ENCODE peak calls at places on chromosomes 16 and 17, in nine cellular contexts. One of them, this sample, is unnamed. For H3K36me3, the result is how much of the 10 kb centered on the place peaks cover.

GRCh38 chr17:73293480-73293911 is 18.3 kb downstream of the CDC42EP4 start:
- DNase-seq in breast epithelium: peak
- DNase-seq in stomach: peak
- DNase-seq in endothelial cell of umbilical vein: no peak
- DNase-seq in prostate gland: peak
- DNase-seq in esophagus muscularis mucosa: no peak
- DNase-seq in HCT116: peak
- DNase-seq in H1: no peak
- DNase-seq in sigmoid colon: peak
- DNase-seq in this sample: no peak

GRCh38 chr16:86088287-86088686 is 189.3 kb downstream of the IRF8 start:
- DNase-seq in breast epithelium: peak
- DNase-seq in stomach: no peak
- DNase-seq in endothelial cell of umbilical vein: no peak
- DNase-seq in prostate gland: no peak
- DNase-seq in esophagus muscularis mucosa: no peak
- DNase-seq in HCT116: no peak
- DNase-seq in H1: no peak
- DNase-seq in sigmoid colon: peak
- DNase-seq in this sample: peak

GRCh38 chr17:8514801-8515200 is 79.1 kb downstream of the NDEL1 start:
- DNase-seq in breast epithelium: no peak
- DNase-seq in stomach: no peak
- DNase-seq in endothelial cell of umbilical vein: no peak
- DNase-seq in prostate gland: no peak
- DNase-seq in esophagus muscularis mucosa: no peak
- DNase-seq in HCT116: no peak
- DNase-seq in H1: no peak
- DNase-seq in sigmoid colon: no peak
- DNase-seq in this sample: no peak

GRCh38 chr17:28253663-28254062 is 65.3 kb upstream of the TMEM97 start:
- DNase-seq in breast epithelium: no peak
- DNase-seq in stomach: no peak
- DNase-seq in endothelial cell of umbilical vein: no peak
- DNase-seq in prostate gland: no peak
- DNase-seq in esophagus muscularis mucosa: no peak
- DNase-seq in HCT116: no peak
- DNase-seq in H1: no peak
- DNase-seq in sigmoid colon: no peak
- DNase-seq in this sample: no peak

GRCh38 chr17:52145496-52145895 is 13.0 kb downstream of the CA10 start:
- DNase-seq in breast epithelium: no peak
- DNase-seq in stomach: no peak
- DNase-seq in endothelial cell of umbilical vein: no peak
- DNase-seq in prostate gland: no peak
- DNase-seq in esophagus muscularis mucosa: no peak
- DNase-seq in HCT116: no peak
- DNase-seq in H1: no peak
- DNase-seq in sigmoid colon: no peak
- DNase-seq in this sample: no peak

GRCh38 chr17:79658811-79659207 is 48.0 kb upstream of the RBFOX3 start:
- DNase-seq in breast epithelium: peak
- DNase-seq in stomach: no peak
- DNase-seq in endothelial cell of umbilical vein: peak
- DNase-seq in prostate gland: peak
- DNase-seq in esophagus muscularis mucosa: peak
- DNase-seq in HCT116: peak
- DNase-seq in H1: peak
- DNase-seq in sigmoid colon: peak
- DNase-seq in this sample: peak

GRCh38 chr16:12096828-12097522 is 120.4 kb downstream of the SNX29 start:
- DNase-seq in breast epithelium: peak
- DNase-seq in stomach: no peak
- DNase-seq in endothelial cell of umbilical vein: no peak
- DNase-seq in prostate gland: no peak
- DNase-seq in esophagus muscularis mucosa: no peak
- DNase-seq in HCT116: no peak
- DNase-seq in H1: no peak
- DNase-seq in sigmoid colon: no peak
- DNase-seq in this sample: no peak

GRCh38 chr17:74922694-74923537 is at the start of gene USH1G:
- DNase-seq in breast epithelium: no peak
- DNase-seq in stomach: no peak
- DNase-seq in endothelial cell of umbilical vein: no peak
- DNase-seq in prostate gland: no peak
- DNase-seq in esophagus muscularis mucosa: no peak
- DNase-seq in HCT116: no peak
- DNase-seq in H1: peak
- DNase-seq in sigmoid colon: no peak
- DNase-seq in this sample: no peak

GRCh38 chr17:48002208-48002919 is 31.5 kb downstream of the CDK5RAP3 start:
- DNase-seq in breast epithelium: no peak
- DNase-seq in stomach: no peak
- DNase-seq in endothelial cell of umbilical vein: peak
- DNase-seq in prostate gland: no peak
- DNase-seq in esophagus muscularis mucosa: no peak
- DNase-seq in HCT116: no peak
- DNase-seq in H1: no peak
- DNase-seq in sigmoid colon: no peak
- DNase-seq in this sample: no peak

GRCh38 chr17:182164-182751 is 808 bp upstream of the DOC2B start:
- DNase-seq in breast epithelium: peak
- DNase-seq in stomach: peak
- DNase-seq in endothelial cell of umbilical vein: no peak
- DNase-seq in prostate gland: no peak
- DNase-seq in esophagus muscularis mucosa: no peak
- DNase-seq in HCT116: no peak
- DNase-seq in H1: no peak
- DNase-seq in sigmoid colon: no peak
- DNase-seq in this sample: no peak

GRCh38 chr17:50603340-50603739 is 31.3 kb upstream of the ABCC3 start:
- DNase-seq in breast epithelium: no peak
- DNase-seq in stomach: no peak
- DNase-seq in endothelial cell of umbilical vein: no peak
- DNase-seq in prostate gland: no peak
- DNase-seq in esophagus muscularis mucosa: no peak
- DNase-seq in HCT116: no peak
- DNase-seq in H1: no peak
- DNase-seq in sigmoid colon: no peak
- DNase-seq in this sample: no peak

GRCh38 chr17:61467416-61468262 is 15.4 kb downstream of the TBX4 start:
- DNase-seq in breast epithelium: peak
- DNase-seq in stomach: peak
- DNase-seq in endothelial cell of umbilical vein: peak
- DNase-seq in prostate gland: no peak
- DNase-seq in esophagus muscularis mucosa: no peak
- DNase-seq in HCT116: peak
- DNase-seq in H1: peak
- DNase-seq in sigmoid colon: peak
- DNase-seq in this sample: peak

GRCh38 chr16:53216798-53217197 is 162.0 kb downstream of the CHD9 start:
- DNase-seq in breast epithelium: no peak
- DNase-seq in stomach: no peak
- DNase-seq in endothelial cell of umbilical vein: no peak
- DNase-seq in prostate gland: no peak
- DNase-seq in esophagus muscularis mucosa: no peak
- DNase-seq in HCT116: no peak
- DNase-seq in H1: no peak
- DNase-seq in sigmoid colon: no peak
- DNase-seq in this sample: no peak

GRCh38 chr16:21276090-21276489 is 2.0 kb downstream of the CRYM start:
- DNase-seq in breast epithelium: no peak
- DNase-seq in stomach: no peak
- DNase-seq in endothelial cell of umbilical vein: no peak
- DNase-seq in prostate gland: no peak
- DNase-seq in esophagus muscularis mucosa: no peak
- DNase-seq in HCT116: no peak
- DNase-seq in H1: peak
- DNase-seq in sigmoid colon: no peak
- DNase-seq in this sample: no peak

GRCh38 chr16:3751878-3752277 is 34.6 kb upstream of the TRAP1 start:
- DNase-seq in breast epithelium: no peak
- DNase-seq in stomach: no peak
- DNase-seq in endothelial cell of umbilical vein: no peak
- DNase-seq in prostate gland: no peak
- DNase-seq in esophagus muscularis mucosa: no peak
- DNase-seq in HCT116: no peak
- DNase-seq in H1: no peak
- DNase-seq in sigmoid colon: no peak
- DNase-seq in this sample: no peak

GRCh38 chr16:8572063-8572918 is 18.0 kb downstream of the TMEM114 start:
- DNase-seq in breast epithelium: no peak
- DNase-seq in stomach: no peak
- DNase-seq in endothelial cell of umbilical vein: no peak
- DNase-seq in prostate gland: no peak
- DNase-seq in esophagus muscularis mucosa: no peak
- DNase-seq in HCT116: no peak
- DNase-seq in H1: no peak
- DNase-seq in sigmoid colon: no peak
- DNase-seq in this sample: no peak

DNA sequence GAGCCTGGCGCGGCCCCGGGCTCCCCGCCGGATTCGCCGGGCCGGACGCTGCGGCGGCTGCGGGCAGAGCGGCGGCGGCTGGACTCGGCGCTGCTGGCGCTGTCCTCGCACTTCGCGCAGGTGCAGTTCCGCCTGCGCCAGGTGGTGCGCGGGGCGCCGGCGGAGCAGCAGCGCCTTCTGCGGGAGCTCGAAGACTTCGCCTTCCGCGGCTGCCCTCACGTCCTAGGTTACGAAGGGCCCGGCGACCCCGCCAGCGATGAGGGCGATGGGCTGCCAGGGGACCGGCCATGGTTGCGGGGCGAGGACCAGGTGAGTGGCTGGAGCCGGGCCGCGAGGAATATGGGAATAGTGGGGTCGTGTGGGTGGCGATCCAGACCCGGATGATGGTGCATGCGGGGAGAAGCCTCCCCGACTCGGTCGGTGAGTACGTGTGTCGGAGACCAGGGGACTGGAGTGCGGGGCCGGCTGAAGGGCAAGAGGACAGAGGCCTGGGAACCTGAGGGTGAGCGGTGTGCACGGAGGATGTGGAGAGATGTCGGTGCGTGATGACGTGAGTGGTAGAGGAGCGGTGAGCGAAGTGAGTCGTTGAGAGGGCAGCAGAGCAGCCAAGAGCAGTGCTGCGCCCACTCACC is 517 bp downstream of the RUNDC1 start:
- DNase-seq in breast epithelium: peak
- DNase-seq in stomach: peak
- DNase-seq in endothelial cell of umbilical vein: peak
- DNase-seq in prostate gland: peak
- DNase-seq in esophagus muscularis mucosa: no peak
- DNase-seq in HCT116: peak
- DNase-seq in H1: peak
- DNase-seq in sigmoid colon: peak
- DNase-seq in this sample: no peak
- TF ChIP-seq POLR2A in breast epithelium: no peak
- TF ChIP-seq POLR2A in stomach: no peak
- TF ChIP-seq POLR2A in endothelial cell of umbilical vein: no peak
- TF ChIP-seq POLR2A in prostate gland: peak
- TF ChIP-seq POLR2A in esophagus muscularis mucosa: no peak
- TF ChIP-seq POLR2A in HCT116: no peak
- TF ChIP-seq POLR2A in H1: no peak
- TF ChIP-seq POLR2A in sigmoid colon: no peak
- TF ChIP-seq POLR2A in this sample: no peak

GRCh38 chr16:89749637-89750036 is 28.3 kb downstream of the ZNF276 start:
- DNase-seq in breast epithelium: no peak
- DNase-seq in stomach: peak
- DNase-seq in endothelial cell of umbilical vein: no peak
- DNase-seq in prostate gland: no peak
- DNase-seq in esophagus muscularis mucosa: no peak
- DNase-seq in HCT116: no peak
- DNase-seq in H1: no peak
- DNase-seq in sigmoid colon: no peak
- DNase-seq in this sample: no peak
- H3K36me3 ChIP-seq in breast epithelium: under half
- H3K36me3 ChIP-seq in stomach: under half
- H3K36me3 ChIP-seq in endothelial cell of umbilical vein: under half
- H3K36me3 ChIP-seq in prostate gland: under half
- H3K36me3 ChIP-seq in esophagus muscularis mucosa: under half
- H3K36me3 ChIP-seq in HCT116: under half
- H3K36me3 ChIP-seq in H1: under half
- H3K36me3 ChIP-seq in sigmoid colon: under half
- H3K36me3 ChIP-seq in this sample: under half

GRCh38 chr17:31007695-31008373 is 37.0 kb downstream of the RNF135 start:
- DNase-seq in breast epithelium: no peak
- DNase-seq in stomach: no peak
- DNase-seq in endothelial cell of umbilical vein: no peak
- DNase-seq in prostate gland: no peak
- DNase-seq in esophagus muscularis mucosa: no peak
- DNase-seq in HCT116: no peak
- DNase-seq in H1: no peak
- DNase-seq in sigmoid colon: no peak
- DNase-seq in this sample: no peak
- TF ChIP-seq POLR2AphosphoS5 in breast epithelium: no peak
- TF ChIP-seq POLR2AphosphoS5 in stomach: no peak
- TF ChIP-seq POLR2AphosphoS5 in endothelial cell of umbilical vein: no peak
- TF ChIP-seq POLR2AphosphoS5 in prostate gland: no peak
- TF ChIP-seq POLR2AphosphoS5 in esophagus muscularis mucosa: no peak
- TF ChIP-seq POLR2AphosphoS5 in HCT116: no peak
- TF ChIP-seq POLR2AphosphoS5 in H1: no peak
- TF ChIP-seq POLR2AphosphoS5 in sigmoid colon: no peak
- TF ChIP-seq POLR2AphosphoS5 in this sample: no peak

DNA sequence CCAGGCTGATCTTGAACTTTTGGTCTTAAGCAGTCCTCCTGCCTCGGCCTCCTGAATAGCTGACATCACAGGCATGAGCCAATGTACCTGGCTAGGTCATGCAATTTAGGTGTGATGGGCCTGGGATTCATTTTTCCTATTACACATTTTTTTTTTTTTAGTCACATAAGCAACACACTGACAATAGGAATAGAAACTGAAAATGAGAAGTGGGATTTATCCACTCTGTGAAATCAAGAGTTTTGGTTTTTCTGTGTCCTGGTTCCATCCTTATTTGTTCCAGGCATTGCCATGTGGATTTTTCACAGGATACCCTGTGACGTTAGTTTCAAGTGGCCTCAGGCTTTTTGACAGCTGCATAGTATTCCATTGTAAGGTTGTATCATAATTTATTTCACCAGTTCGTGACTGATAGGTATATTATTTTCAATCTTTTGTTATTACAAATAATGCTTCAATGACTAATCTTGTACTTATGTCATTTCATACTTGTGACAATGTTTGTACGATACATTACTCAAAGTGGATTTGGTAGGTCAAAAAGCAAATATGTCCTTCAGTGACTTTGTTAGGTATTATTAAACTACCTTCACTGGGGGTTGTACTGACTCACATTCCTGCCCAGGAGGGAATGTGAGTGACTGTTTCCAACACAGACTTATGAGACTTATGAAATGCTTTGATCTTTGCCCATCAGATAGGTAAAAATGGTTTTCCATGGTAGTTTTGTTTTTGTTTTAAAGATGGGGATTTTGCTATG is 10.6 kb downstream of the ADCY7 start:
- DNase-seq in breast epithelium: no peak
- DNase-seq in stomach: no peak
- DNase-seq in endothelial cell of umbilical vein: no peak
- DNase-seq in prostate gland: no peak
- DNase-seq in esophagus muscularis mucosa: no peak
- DNase-seq in HCT116: no peak
- DNase-seq in H1: no peak
- DNase-seq in sigmoid colon: no peak
- DNase-seq in this sample: peak
- TF ChIP-seq POLR2A in breast epithelium: no peak
- TF ChIP-seq POLR2A in stomach: no peak
- TF ChIP-seq POLR2A in endothelial cell of umbilical vein: no peak
- TF ChIP-seq POLR2A in prostate gland: no peak
- TF ChIP-seq POLR2A in esophagus muscularis mucosa: no peak
- TF ChIP-seq POLR2A in HCT116: no peak
- TF ChIP-seq POLR2A in H1: no peak
- TF ChIP-seq POLR2A in sigmoid colon: no peak
- TF ChIP-seq POLR2A in this sample: no peak

This sample was measured in suprapubic skin.